ENCODE peak calls at places on chromosome 10, in four cellular contexts. L is HepG2, D is K562, T is GM12878. H is an unnamed sample.

GRCh38 chr10:71517310-71518159 is 120.8 kb downstream of the CDH23 start:
- DNase-seq in T (no peak), D (no peak), L (no peak), H (no peak)

GRCh38 chr10:129742742-129743550 is 221.1 kb downstream of the EBF3 start:
- DNase-seq in L (no peak), T (no peak), D (no peak), H (no peak)

GRCh38 chr10:1311707-1312106 is 255.5 kb downstream of the WDR37 start:
- DNase-seq in T (no peak), D (no peak), L (no peak), H (no peak)

GRCh38 chr10:101038486-101038885 is 7.5 kb downstream of the SFXN3 start:
- DNase-seq in L (no peak), T (no peak), D (no peak), H (no peak)

GRCh38 chr10:13604641-13605040 is 17.9 kb downstream of the PRPF18 start:
- DNase-seq in D (no peak), T (no peak), L (no peak), H (no peak)

GRCh38 chr10:3659518-3659917 is 125.5 kb downstream of the KLF6 start:
- DNase-seq in D (no peak), T (no peak), L (no peak), H (no peak)

GRCh38 chr10:27457261-27457945 is 46.7 kb upstream of the RAB18 start:
- DNase-seq in L (no peak), D (no peak), T (no peak), H (no peak)

GRCh38 chr10:123254287-123254858 is 100.2 kb downstream of the BUB3 start:
- DNase-seq in T (no peak), L (no peak), D (no peak), H (no peak)

GRCh38 chr10:71746344-71747037 is 26.8 kb downstream of the VSIR start:
- DNase-seq in D (peak; percentile 95), T (no peak), L (peak; percentile 47), H (peak; percentile 28)

GRCh38 chr10:89653410-89653828 is 8.4 kb upstream of the PANK1 start:
- DNase-seq in T (peak; percentile 65), L (peak; percentile 74), D (no peak), H (no peak)

GRCh38 chr10:32415361-32415760 is 30.6 kb upstream of the CCDC7 start:
- DNase-seq in D (no peak), L (no peak), T (no peak), H (no peak)

GRCh38 chr10:94439275-94439861 is 37.0 kb downstream of the TBC1D12 start:
- DNase-seq in D (no peak), T (no peak), L (no peak), H (peak; percentile 19)

GRCh38 chr10:123729523-123729922 is 63.4 kb downstream of the GPR26 start:
- DNase-seq in D (no peak), T (no peak), L (no peak), H (no peak)

GRCh38 chr10:123795846-123796590 is 95.6 kb downstream of the CPXM2 start:
- DNase-seq in L (no peak), T (no peak), D (no peak), H (no peak)

GRCh38 chr10:129951841-129952240 is 12.2 kb downstream of the EBF3 start:
- DNase-seq in T (no peak), D (no peak), L (no peak), H (no peak)

GRCh38 chr10:61779950-61780659 is 117.4 kb downstream of the CABCOCO1 start:
- DNase-seq in T (no peak), D (peak; percentile 93), L (no peak), H (peak; percentile 19)

GRCh38 chr10:81414038-81414437 is 461.0 kb upstream of the NRG3 start:
- DNase-seq in T (no peak), D (no peak), L (no peak), H (peak; percentile 5)

GRCh38 chr10:129966831-129967578 is 2.9 kb upstream of the EBF3 start:
- DNase-seq in D (no peak), T (no peak), L (no peak), H (no peak)

GRCh38 chr10:127715782-127716378 is 21.1 kb upstream of the FOXI2 start:
- DNase-seq in L (peak; percentile 39), D (peak; percentile 7), T (no peak), H (no peak)

GRCh38 chr10:95513941-95514392 is 47.2 kb downstream of the SORBS1 start:
- DNase-seq in L (no peak), D (no peak), T (no peak), H (no peak)

GRCh38 chr10:6097063-6097462 is 8.2 kb downstream of the RBM17 start:
- DNase-seq in D (no peak), L (no peak), T (no peak), H (no peak)

GRCh38 chr10:132428486-132428885 is 31.5 kb downstream of the PWWP2B start:
- DNase-seq in D (no peak), L (no peak), T (no peak), H (no peak)

GRCh38 chr10:75935650-75936400 is 504.4 kb downstream of the LRMDA start:
- DNase-seq in L (no peak), D (no peak), T (no peak), H (no peak)

GRCh38 chr10:86256690-86257315 is 109.8 kb downstream of the GRID1 start:
- DNase-seq in L (no peak), T (no peak), D (no peak), H (no peak)

GRCh38 chr10:89296227-89296648 is 5.6 kb upstream of the IFIT2 start:
- DNase-seq in D (no peak), L (no peak), T (no peak), H (no peak)

GRCh38 chr10:29841724-29842649 is 207.2 kb upstream of the SVIL start:
- DNase-seq in D (no peak), L (peak; percentile 56), T (no peak), H (no peak)

GRCh38 chr10:94103902-94104301 is 110.2 kb downstream of the PLCE1 start:
- DNase-seq in D (no peak), L (no peak), T (no peak), H (no peak)

GRCh38 chr10:33617381-33617780 is 282.9 kb upstream of the NRP1 start:
- DNase-seq in L (no peak), D (no peak), T (no peak), H (no peak)

GRCh38 chr10:13924020-13924725 is 337.4 kb downstream of the PRPF18 start:
- DNase-seq in T (no peak), L (no peak), D (no peak), H (no peak)

GRCh38 chr10:124998624-124999291 is 56.8 kb downstream of the ZRANB1 start:
- DNase-seq in T (no peak), L (no peak), D (no peak), H (no peak)

GRCh38 chr10:87865201-87866025 is 2.0 kb downstream of the PTEN start:
- DNase-seq in L (no peak), T (no peak), D (no peak), H (no peak)
- TF ChIP-seq FOXK2 in L (no peak), T (no peak), D (no peak), H (no peak)

DNA sequence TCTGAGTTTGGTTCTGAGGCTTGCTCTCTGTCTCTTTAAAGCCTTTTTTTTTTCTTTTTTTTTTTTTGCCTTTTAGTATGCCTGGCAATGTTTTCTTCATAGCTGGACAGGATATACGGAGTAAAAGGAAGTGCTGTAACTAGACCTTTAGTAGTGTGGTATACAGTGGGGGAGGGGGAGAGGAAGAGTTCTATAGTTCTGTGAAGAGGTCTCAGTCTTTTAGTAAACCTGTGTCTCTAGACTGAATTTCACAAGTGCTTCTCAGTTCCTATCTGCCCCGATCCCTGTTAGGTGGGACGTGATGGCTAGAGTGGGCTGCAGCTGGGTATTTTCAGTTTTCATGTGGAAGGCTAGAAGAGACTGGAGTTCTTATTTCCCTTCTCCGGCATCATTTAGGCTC is 3.1 kb upstream of the ABCC2 start:
- DNase-seq in T (no peak), D (no peak), L (peak; percentile 76), H (no peak)
- TF ChIP-seq FOXK2 in T (no peak), D (no peak), L (no peak), H (no peak)

GRCh38 chr10:108112218-108112617 is 947.7 kb upstream of the SORCS1 start:
- DNase-seq in L (no peak), T (no peak), D (no peak), H (peak; percentile 11)
- TF ChIP-seq FOXK2 in L (no peak), T (no peak), D (no peak), H (no peak)

GRCh38 chr10:114607358-114607998 is 50.6 kb downstream of the ABLIM1 start:
- DNase-seq in L (no peak), D (no peak), T (no peak), H (no peak)
- TF ChIP-seq FOXK2 in L (no peak), D (no peak), T (no peak), H (no peak)

GRCh38 chr10:93028881-93029280 is 31.7 kb upstream of the CYP26C1 start:
- DNase-seq in L (no peak), D (peak; percentile 5), T (no peak), H (no peak)

GRCh38 chr10:93032809-93033137 is 27.8 kb upstream of the CYP26C1 start:
- DNase-seq in T (no peak), D (no peak), L (peak; percentile 64), H (no peak)

GRCh38 chr10:93032105-93032808 is 28.3 kb upstream of the CYP26C1 start:
- DNase-seq in D (no peak), L (peak; percentile 28), T (no peak), H (no peak)

GRCh38 chr10:93027508-93027907 is 33.1 kb upstream of the CYP26C1 start:
- DNase-seq in D (no peak), L (no peak), T (no peak), H (no peak)

DNA sequence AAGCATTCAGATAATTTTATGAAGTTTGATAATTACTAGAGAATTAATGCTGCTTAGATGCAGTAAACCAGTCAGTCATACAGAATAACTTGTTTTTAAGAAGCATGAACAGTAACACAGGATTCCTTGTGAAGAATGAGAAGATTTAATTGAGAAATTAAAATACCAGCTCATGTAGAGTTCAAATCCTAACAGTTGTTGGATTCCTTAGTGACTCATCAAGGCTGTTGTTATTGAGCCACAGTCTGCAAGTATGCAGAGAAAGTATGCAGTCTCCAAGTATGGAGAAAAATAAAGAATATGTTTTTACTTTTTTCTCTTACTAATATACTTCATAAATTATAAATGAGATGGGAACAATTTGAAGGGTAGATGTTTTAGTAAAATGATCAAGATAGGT is 30.2 kb upstream of the CYP26C1 start:
- DNase-seq in D (no peak), T (no peak), L (peak; percentile 20), H (no peak)
- TF ChIP-seq FOXK2 in D (no peak), T (no peak), L (no peak), H (no peak)

DNA sequence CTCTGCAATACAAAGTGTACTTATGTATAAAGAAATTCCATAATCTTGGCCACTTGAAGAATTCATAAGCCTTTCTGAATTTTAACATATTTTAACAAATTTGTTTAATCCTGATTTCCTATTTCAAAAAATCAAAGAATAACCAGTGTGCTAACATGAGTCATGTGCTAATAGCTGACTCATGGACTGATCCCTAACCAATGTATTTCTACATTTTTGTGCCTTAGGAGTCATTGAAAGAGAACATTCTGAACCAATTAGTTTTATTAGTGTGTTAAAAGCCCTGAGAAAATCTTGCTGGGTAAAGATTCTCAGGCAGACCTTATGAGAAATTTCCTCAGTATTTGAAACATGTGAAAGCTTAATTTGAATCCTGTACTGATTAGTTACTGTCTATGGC is 73.1 kb upstream of the CCAR1 start:
- DNase-seq in D (no peak), T (no peak), L (peak; percentile 9), H (no peak)
- TF ChIP-seq FOXK2 in D (no peak), T (no peak), L (no peak), H (no peak)

GRCh38 chr10:35328404-35329037 is 7.8 kb upstream of the CCNY start:
- DNase-seq in D (no peak), L (no peak), T (no peak), H (no peak)
- TF ChIP-seq FOXK2 in D (no peak), L (no peak), T (no peak), H (no peak)

H was measured in HEK293T.